ENCODE peak calls at places on chromosomes 16 and 17, in four cellular contexts. K is lung, W is GM23338, Z is HFF-Myc. Y is an unnamed sample.

GRCh38 chr17:34579017-34579946 is at the start of gene TMEM132E:
- DNase-seq in K (peak; percentile 43), W (peak; percentile 82), Z (no peak), Y (peak; percentile 86)

GRCh38 chr17:752620-753219 is 656 bp upstream of the GEMIN4 start:
- DNase-seq in K (peak; percentile 81), W (peak; percentile 69), Z (no peak), Y (peak; percentile 85)

GRCh38 chr17:78999947-79000395 is 9.6 kb downstream of the CANT1 start:
- DNase-seq in K (no peak), W (no peak), Z (no peak), Y (peak; percentile 30)

GRCh38 chr16:85227924-85228462 is 115.7 kb upstream of the CIBAR2 start:
- DNase-seq in K (no peak), W (peak; percentile 49), Z (no peak), Y (peak; percentile 72)

GRCh38 chr17:21595086-21595485 is 97.2 kb upstream of the KCNJ18 start:
- DNase-seq in K (no peak), W (no peak), Z (no peak), Y (no peak)

GRCh38 chr17:72399023-72399607 is 278.3 kb downstream of the SOX9 start:
- DNase-seq in K (no peak), W (no peak), Z (no peak), Y (no peak)

GRCh38 chr17:42980274-42980765 is at the start of gene RUNDC1:
- DNase-seq in K (peak; percentile 93), W (peak; percentile 97), Z (no peak), Y (peak; percentile 95)

GRCh38 chr17:376936-377863 is 24.6 kb upstream of the RPH3AL start:
- DNase-seq in K (no peak), W (peak; percentile 52), Z (no peak), Y (no peak)

GRCh38 chr17:57142925-57143324 is 57.9 kb downstream of the AKAP1 start:
- DNase-seq in K (no peak), W (no peak), Z (no peak), Y (no peak)

GRCh38 chr16:350203-350602 is 2.3 kb downstream of the AXIN1 start:
- DNase-seq in K (no peak), W (no peak), Z (no peak), Y (no peak)

GRCh38 chr17:1484586-1485310 is 7.7 kb downstream of the MYO1C start:
- DNase-seq in K (peak; percentile 69), W (peak; percentile 81), Z (no peak), Y (no peak)

GRCh38 chr17:4921320-4921719 is 10.8 kb upstream of the GP1BA start:
- DNase-seq in K (no peak), W (no peak), Z (no peak), Y (no peak)

GRCh38 chr17:77724876-77725615 is 233.5 kb upstream of the TNRC6C start:
- DNase-seq in K (no peak), W (no peak), Z (no peak), Y (no peak)

GRCh38 chr16:75789237-75789636 is 62.9 kb upstream of the CPHXL start:
- DNase-seq in K (no peak), W (peak; percentile 74), Z (peak; percentile 32), Y (no peak)

GRCh38 chr17:70820276-70820675 is 650.9 kb downstream of the KCNJ2 start:
- DNase-seq in K (no peak), W (no peak), Z (no peak), Y (no peak)

GRCh38 chr16:4317471-4318170 is 1.8 kb downstream of the GLIS2 start:
- DNase-seq in K (no peak), W (peak; percentile 17), Z (no peak), Y (peak; percentile 82)

GRCh38 chr17:59840329-59840907 is 52.3 kb downstream of the TUBD1 start:
- DNase-seq in K (no peak), W (peak; percentile 93), Z (no peak), Y (no peak)

GRCh38 chr17:66423436-66423922 is 121.1 kb downstream of the PRKCA start:
- DNase-seq in K (no peak), W (no peak), Z (no peak), Y (no peak)

GRCh38 chr17:57667461-57667923 is 77.6 kb downstream of the CCDC182 start:
- DNase-seq in K (no peak), W (no peak), Z (no peak), Y (no peak)

GRCh38 chr16:10126686-10127085 is 55.5 kb downstream of the GRIN2A start:
- DNase-seq in K (no peak), W (no peak), Z (no peak), Y (no peak)

GRCh38 chr17:82941021-82942001 is 101.5 kb upstream of the ZNF750 start:
- DNase-seq in K (no peak), W (no peak), Z (no peak), Y (peak; percentile 33)

GRCh38 chr17:71501716-71502115 is 619.1 kb upstream of the SOX9 start:
- DNase-seq in K (no peak), W (no peak), Z (no peak), Y (no peak)

GRCh38 chr17:2690165-2691068 is 21.1 kb downstream of the CLUH start:
- DNase-seq in K (peak; percentile 26), W (no peak), Z (no peak), Y (no peak)

GRCh38 chr17:62139141-62139540 is 74.1 kb upstream of the MED13 start:
- DNase-seq in K (no peak), W (no peak), Z (no peak), Y (no peak)

GRCh38 chr17:46873941-46874645 is 22.7 kb downstream of the WNT9B start:
- DNase-seq in K (no peak), W (no peak), Z (no peak), Y (no peak)

GRCh38 chr16:1941924-1942809 is 832 bp downstream of the MSRB1 start:
- DNase-seq in K (peak; percentile 61), W (no peak), Z (no peak), Y (no peak)

GRCh38 chr16:12323007-12323699 is 346.6 kb downstream of the SNX29 start:
- DNase-seq in K (no peak), W (no peak), Z (no peak), Y (no peak)

GRCh38 chr17:29855686-29856085 is 74.3 kb downstream of the SSH2 start:
- DNase-seq in K (no peak), W (no peak), Z (no peak), Y (no peak)

GRCh38 chr17:68621065-68621464 is 19.9 kb upstream of the FAM20A start:
- DNase-seq in K (no peak), W (no peak), Z (no peak), Y (no peak)

GRCh38 chr17:13638855-13639458 is 37.2 kb upstream of the HS3ST3A1 start:
- DNase-seq in K (no peak), W (peak; percentile 43), Z (no peak), Y (no peak)

GRCh38 chr17:30234954-30235353 is 543 bp downstream of the SLC6A4 start:
- DNase-seq in K (no peak), W (no peak), Z (no peak), Y (no peak)

GRCh38 chr16:2767891-2768290 is 9.2 kb downstream of the ELOB start:
- DNase-seq in K (no peak), W (no peak), Z (no peak), Y (no peak)

DNA sequence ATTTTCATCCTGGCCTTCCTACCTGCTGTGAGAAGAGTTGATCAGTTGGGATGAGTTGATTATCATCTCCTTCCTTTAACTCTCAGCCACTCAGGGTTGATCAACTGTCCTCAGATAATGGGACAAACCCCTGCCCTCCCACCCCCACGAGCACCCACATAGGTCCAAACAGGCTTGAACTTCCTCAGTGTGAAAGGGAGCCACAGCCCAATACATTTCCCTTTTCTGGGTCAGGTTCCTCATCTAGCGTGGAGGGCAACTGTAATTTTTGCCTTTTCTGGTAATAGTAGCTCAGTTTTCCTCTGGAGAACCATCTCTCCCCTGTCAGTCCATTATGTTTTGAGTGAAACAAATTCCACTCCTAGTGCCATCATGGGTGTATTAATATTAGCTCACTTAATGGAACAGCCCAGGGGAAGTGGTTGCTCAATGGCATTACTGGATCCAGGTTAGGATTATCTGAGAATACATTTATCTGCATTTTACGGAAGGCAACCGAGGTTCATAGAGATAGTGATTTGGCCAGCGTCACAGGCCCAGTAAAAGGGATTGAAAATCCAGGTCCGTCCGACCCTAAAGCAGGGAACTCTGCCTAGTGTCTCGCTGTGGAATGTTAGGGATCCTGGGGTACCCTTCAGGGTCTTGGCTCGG is 476 bp upstream of the LPCAT2 start:
- DNase-seq in K (no peak), W (no peak), Z (no peak), Y (no peak)
- H3K4me3 ChIP-seq in K (no peak overlapping the region), W (peak overlapping the region; percentile 79), Z (peak overlapping the region; percentile 64), Y (no peak overlapping the region)

GRCh38 chr16:67425046-67425445 is 5.9 kb upstream of the HSD11B2 start:
- DNase-seq in K (no peak), W (no peak), Z (no peak), Y (no peak)
- H3K4me3 ChIP-seq in K (no peak overlapping the region), W (peak overlapping the region; percentile 42), Z (no peak overlapping the region), Y (no peak overlapping the region)

GRCh38 chr16:88549671-88550643 is 20.2 kb upstream of the ZC3H18 start:
- DNase-seq in K (no peak), W (no peak), Z (no peak), Y (no peak)
- H3K4me3 ChIP-seq in K (no peak overlapping the region), W (no peak overlapping the region), Z (no peak overlapping the region), Y (no peak overlapping the region)

DNA sequence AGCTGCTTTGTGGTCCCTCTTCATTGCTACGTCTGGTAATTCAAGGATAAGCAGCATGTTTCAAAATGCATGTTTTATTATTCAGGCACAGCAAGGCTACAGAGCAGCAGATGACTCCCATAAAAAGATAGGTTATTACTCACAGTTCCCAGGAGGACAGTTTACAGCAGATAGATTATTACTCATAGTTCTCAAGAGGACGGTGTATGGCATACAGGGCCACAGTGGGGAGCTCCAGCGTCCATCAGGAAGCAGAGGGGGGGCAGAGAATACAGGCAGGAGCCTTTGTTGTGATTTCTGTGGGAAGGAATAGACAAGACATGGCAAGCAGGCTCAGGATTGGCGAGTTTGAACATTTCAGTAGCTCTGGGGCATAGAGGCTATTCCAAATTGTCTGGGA is 72.9 kb downstream of the DNAH9 start:
- DNase-seq in K (no peak), W (no peak), Z (no peak), Y (no peak)
- H3K4me3 ChIP-seq in K (no peak overlapping the region), W (no peak overlapping the region), Z (no peak overlapping the region), Y (no peak overlapping the region)

DNA sequence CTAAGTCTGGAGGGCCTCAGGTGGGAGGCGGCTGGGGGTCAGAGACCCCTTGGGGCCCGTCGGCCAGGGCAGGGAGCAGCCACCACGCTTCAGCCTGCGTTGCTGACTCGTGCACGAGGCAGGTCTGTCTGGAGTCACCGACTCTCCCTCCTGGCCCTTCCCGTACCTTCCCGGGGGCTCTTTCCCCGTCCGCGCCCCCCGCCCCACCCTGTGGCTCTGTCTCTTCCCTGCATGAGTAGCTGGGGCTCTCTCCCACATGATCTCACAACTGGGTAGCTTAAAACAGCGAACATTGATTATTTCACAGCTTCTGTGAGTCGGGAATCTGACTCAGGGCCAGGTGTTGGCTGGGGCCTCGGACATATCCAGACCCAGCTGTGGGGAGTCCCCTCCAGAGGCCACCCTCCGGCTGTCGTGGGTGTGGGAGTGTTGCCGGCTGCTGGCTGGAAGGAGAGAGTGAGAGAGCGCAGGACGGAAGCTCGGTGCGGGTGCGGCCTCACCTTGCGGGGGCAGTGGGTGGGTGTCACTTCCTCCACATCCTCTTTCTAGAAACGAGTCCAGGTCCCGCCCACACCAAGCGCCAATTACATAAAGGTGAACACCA is 17.3 kb downstream of the BAHCC1 start:
- DNase-seq in K (no peak), W (no peak), Z (no peak), Y (no peak)
- H3K4me3 ChIP-seq in K (no peak overlapping the region), W (no peak overlapping the region), Z (no peak overlapping the region), Y (no peak overlapping the region)